ENCODE peak calls at places on chromosomes 12 and 14, in four cellular contexts. A is left ventricle myocardium superior, W is esophagus squamous epithelium, V is T-cell. P is an unnamed sample.

GRCh38 chr12:15035185-15035584 is 62.3 kb downstream of the PDE6H start:
- DNase-seq in A (no peak), V (no peak), W (no peak), P (no peak)

GRCh38 chr14:94164685-94165431 is 9.3 kb upstream of the PPP4R4 start:
- DNase-seq in V (no peak), W (no peak), A (no peak), P (no peak)

GRCh38 chr12:15732341-15733061 is 56.7 kb downstream of the EPS8 start:
- DNase-seq in A (no peak), W (no peak), V (no peak), P (no peak)

GRCh38 chr14:90568405-90568804 is 171.6 kb downstream of the CALM1 start:
- DNase-seq in A (no peak), W (no peak), V (no peak), P (no peak)

GRCh38 chr14:91924871-91925726 is 22.4 kb downstream of the FBLN5 start:
- DNase-seq in W (no peak), V (no peak), A (peak; percentile 56), P (no peak)

GRCh38 chr14:38208825-38209562 is 1.3 kb downstream of the SSTR1 start:
- DNase-seq in W (no peak), A (peak; percentile 35), V (no peak), P (no peak)

GRCh38 chr14:51442513-51443175 is 202.6 kb downstream of the TMX1 start:
- DNase-seq in A (no peak), V (no peak), W (no peak), P (no peak)

GRCh38 chr12:78885466-78885865 is 20.9 kb downstream of the SYT1 start:
- DNase-seq in W (no peak), A (no peak), V (no peak), P (no peak)

GRCh38 chr12:2355198-2355597 is 302.4 kb downstream of the CACNA1C start:
- DNase-seq in W (no peak), A (no peak), V (no peak), P (no peak)

GRCh38 chr12:118356809-118357326 is 15.8 kb downstream of the TAOK3 start:
- DNase-seq in W (no peak), V (no peak), A (no peak), P (no peak)

GRCh38 chr12:20212036-20212435 is 156.3 kb upstream of the PDE3A start:
- DNase-seq in V (no peak), W (no peak), A (no peak), P (no peak)

GRCh38 chr12:131121705-131122405 is 168.1 kb downstream of the ADGRD1 start:
- DNase-seq in W (no peak), V (no peak), A (no peak), P (no peak)

GRCh38 chr14:22973217-22974032 is 8.9 kb downstream of the AJUBA start:
- DNase-seq in V (no peak), A (no peak), W (no peak), P (no peak)

GRCh38 chr12:118188690-118189371 is 52.9 kb downstream of the PEBP1 start:
- DNase-seq in W (no peak), V (no peak), A (peak; percentile 64), P (no peak)

P was measured in activated T-helper 2 cell treated with anti-CD3 and anti-CD28 coated beads, Interferon-gamma antibody, Interleukin-2, Interleukin-4, amounts not matched to agents 10 μg/mL and 5 μg/mL and 100 μg/mL, durations not matched to agents 14 hours and 24 hours and 36 hours.